ENCODE peak calls at places on chromosomes 13 and 19, in nine cellular contexts. U is heart left ventricle; S is RPMI7951; W is dorsolateral prefrontal cortex; D is HT-29; R is naive B cell; Z is mucosa of descending colon; Y is NCI-H1105 treated with DMSO at 0.1 percent for 48 hours; A is CD4-positive, alpha-beta T cell. O is an unnamed sample.

GRCh38 chr19:3062165-3063105 is at the start of gene TLE5:
- DNase-seq in Y (peak), D (peak), W (peak), R (peak), U (peak), A (peak), Z (peak), S (peak), O (no peak)

GRCh38 chr13:44199627-44200207 is 173.9 kb upstream of the SERP2 start:
- DNase-seq in U (peak), W (no peak), D (peak), Z (no peak), Y (peak), A (no peak), S (no peak), R (no peak), O (no peak)

GRCh38 chr19:13864513-13865242 is 12.3 kb upstream of the NANOS3 start:
- DNase-seq in A (no peak), U (no peak), W (no peak), Y (no peak), R (no peak), D (no peak), S (no peak), Z (no peak), O (no peak)

GRCh38 chr19:1069009-1069779 is 2.2 kb downstream of the ARHGAP45 start:
- DNase-seq in A (peak), R (peak), U (peak), D (peak), Z (peak), Y (no peak), S (no peak), W (no peak), O (no peak)

GRCh38 chr19:11138659-11139526 is 16.7 kb downstream of the SPC24 start:
- DNase-seq in W (peak), D (peak), Z (peak), A (no peak), R (no peak), S (peak), Y (no peak), U (peak), O (peak)

GRCh38 chr19:11435833-11436313 is 438 bp downstream of the PRKCSH start:
- DNase-seq in R (no peak), Y (no peak), W (no peak), D (no peak), A (no peak), Z (peak), U (no peak), S (peak), O (no peak)

GRCh38 chr19:11752244-11752736 is 13.5 kb upstream of the ZNF823 start:
- DNase-seq in A (no peak), U (no peak), Y (no peak), S (no peak), W (no peak), D (no peak), R (no peak), Z (no peak), O (no peak)

GRCh38 chr19:51196181-51196580 is 28.7 kb upstream of the CD33 start:
- DNase-seq in U (no peak), W (no peak), R (no peak), S (peak), Z (no peak), Y (no peak), A (no peak), D (no peak), O (no peak)

GRCh38 chr13:41916173-41916954 is 44.5 kb downstream of the VWA8 start:
- DNase-seq in Y (no peak), A (no peak), W (no peak), Z (no peak), R (peak), U (no peak), D (no peak), S (peak), O (peak)

GRCh38 chr13:114264886-114265611 is 16.4 kb upstream of the UPF3A start:
- DNase-seq in S (no peak), Z (no peak), A (no peak), D (no peak), U (no peak), W (no peak), R (no peak), Y (no peak), O (no peak)

GRCh38 chr13:28958018-28958417 is 137.9 kb downstream of the MTUS2 start:
- DNase-seq in A (no peak), D (no peak), W (no peak), Z (no peak), Y (no peak), R (no peak), S (no peak), U (peak), O (no peak)

GRCh38 chr13:39941236-39941635 is 285.8 kb downstream of the COG6 start:
- DNase-seq in U (no peak), D (no peak), Z (no peak), S (no peak), Y (no peak), W (no peak), A (no peak), R (no peak), O (no peak)

GRCh38 chr19:17686027-17686511 is 2.1 kb downstream of the UNC13A start:
- DNase-seq in Y (no peak), D (no peak), S (peak), R (no peak), A (no peak), W (peak), Z (no peak), U (no peak), O (no peak)

GRCh38 chr13:51371768-51372399 is 32.4 kb downstream of the SERPINE3 start:
- DNase-seq in Z (no peak), S (no peak), W (no peak), Y (no peak), R (no peak), A (no peak), D (no peak), U (no peak), O (no peak)

GRCh38 chr13:24894972-24895300 is 131.0 kb downstream of the RNF17 start:
- DNase-seq in D (no peak), A (no peak), Z (no peak), Y (no peak), U (no peak), R (no peak), S (no peak), W (no peak), O (no peak)

GRCh38 chr13:49828452-49828851 is 36.0 kb upstream of the KPNA3 start:
- DNase-seq in Z (no peak), W (no peak), U (no peak), S (no peak), D (peak), Y (no peak), R (no peak), A (no peak), O (no peak)

GRCh38 chr13:84481958-84482357 is 599.7 kb upstream of the SLITRK1 start:
- DNase-seq in A (no peak), Y (no peak), W (no peak), D (no peak), S (no peak), R (no peak), U (no peak), Z (no peak), O (no peak)

GRCh38 chr13:27496851-27497250 is 46.5 kb upstream of the MTIF3 start:
- DNase-seq in Y (no peak), A (no peak), R (no peak), S (no peak), D (no peak), Z (no peak), U (no peak), W (no peak), O (no peak)

GRCh38 chr19:18203408-18203862 is 407 bp downstream of the RAB3A start:
- DNase-seq in S (no peak), Z (peak), A (peak), R (no peak), U (peak), W (peak), D (no peak), Y (no peak), O (no peak)

GRCh38 chr19:17616686-17616960 is 61.2 kb downstream of the COLGALT1 start:
- DNase-seq in R (no peak), S (no peak), A (no peak), Z (no peak), Y (no peak), U (no peak), W (no peak), D (no peak), O (no peak)

GRCh38 chr19:39080431-39080830 is 3.7 kb upstream of the ACP7 start:
- DNase-seq in Y (no peak), D (no peak), R (no peak), S (no peak), U (no peak), W (no peak), A (no peak), Z (no peak), O (no peak)

GRCh38 chr13:110211735-110212134 is 95.2 kb downstream of the COL4A1 start:
- DNase-seq in A (no peak), Y (no peak), W (no peak), D (no peak), S (no peak), Z (no peak), R (no peak), U (no peak), O (no peak)

GRCh38 chr19:52527954-52528326 is 472 bp downstream of the ZNF808 start:
- DNase-seq in D (peak), R (no peak), S (no peak), A (no peak), Z (peak), U (peak), Y (no peak), W (no peak), O (no peak)

GRCh38 chr19:19554074-19555023 is 16.3 kb downstream of the CILP2 start:
- DNase-seq in S (no peak), D (peak), A (peak), Z (peak), R (no peak), W (no peak), U (peak), Y (peak), O (no peak)

GRCh38 chr19:34504809-34505291 is 23.3 kb downstream of the WTIP start:
- DNase-seq in A (no peak), D (no peak), S (no peak), U (no peak), R (no peak), Y (no peak), W (no peak), Z (no peak), O (no peak)

GRCh38 chr19:737591-738093 is 13.3 kb upstream of the MISP start:
- DNase-seq in U (no peak), S (no peak), D (no peak), A (peak), Y (no peak), R (peak), W (no peak), Z (peak), O (no peak)

GRCh38 chr19:29623726-29624488 is 17.8 kb downstream of the POP4 start:
- DNase-seq in Y (no peak), R (no peak), W (no peak), D (no peak), Z (no peak), U (no peak), S (no peak), A (no peak), O (no peak)

GRCh38 chr13:24221007-24221406 is 60.5 kb downstream of the SPATA13 start:
- DNase-seq in W (no peak), R (no peak), A (no peak), Y (no peak), D (peak), Z (no peak), U (no peak), S (no peak), O (no peak)

GRCh38 chr13:108494991-108495661 is 134.3 kb upstream of the MYO16 start:
- DNase-seq in W (no peak), R (no peak), D (no peak), U (no peak), Y (peak), S (no peak), Z (no peak), A (no peak), O (no peak)

GRCh38 chr13:40993987-40994386 is 25.1 kb downstream of the ELF1 start:
- DNase-seq in R (no peak), Y (peak), U (no peak), D (peak), Z (peak), A (no peak), S (no peak), W (no peak), O (no peak)

GRCh38 chr19:1648926-1649541 is 3.4 kb downstream of the TCF3 start:
- DNase-seq in R (peak), Y (no peak), U (peak), W (no peak), D (no peak), A (no peak), S (no peak), Z (no peak), O (no peak)

O was measured in DMS 273 treated with DMSO at 0.1 percent for 48 hours.